ENCODE peak calls at places on chromosomes 11 and 22, in six cellular contexts. L, B, O, K, U and R are unnamed samples.

GRCh38 chr22:46809153-46809885 is 46.9 kb downstream of the TBC1D22A start:
- DNase-seq in B (no peak), K (no peak), L (no peak), O (no peak), U (no peak), R (no peak)

GRCh38 chr11:105960252-105961245 is 61.5 kb downstream of the MSANTD4 start:
- DNase-seq in L (no peak), U (peak; percentile 91), B (no peak), O (peak; percentile 58), K (peak; percentile 72), R (no peak)

GRCh38 chr11:77406396-77406795 is 67.5 kb downstream of the PAK1 start:
- DNase-seq in U (no peak), K (no peak), L (no peak), O (no peak), B (no peak), R (no peak)

GRCh38 chr11:27392715-27393114 is 29.7 kb upstream of the CCDC34 start:
- DNase-seq in U (no peak), L (peak; percentile 49), O (peak; percentile 74), B (peak; percentile 90), K (no peak), R (peak; percentile 75)

GRCh38 chr11:65436412-65437032 is 13.9 kb downstream of the NEAT1 start:
- DNase-seq in O (no peak), K (no peak), B (peak; percentile 49), U (no peak), L (no peak), R (peak; percentile 80)

GRCh38 chr11:23990346-23990745 is 506.5 kb upstream of the LUZP2 start:
- DNase-seq in K (no peak), U (no peak), L (no peak), O (no peak), B (peak; percentile 19), R (peak; percentile 29)

GRCh38 chr11:131217313-131218297 is 152.8 kb upstream of the NTM start:
- DNase-seq in B (peak; percentile 21), K (no peak), U (no peak), L (no peak), O (peak; percentile 45), R (no peak)

GRCh38 chr11:110305169-110306018 is 9.0 kb upstream of the RDX start:
- DNase-seq in U (no peak), B (no peak), K (no peak), L (no peak), O (no peak), R (no peak)

GRCh38 chr11:82462588-82462987 is 271.1 kb downstream of the FAM181B start:
- DNase-seq in U (no peak), B (no peak), O (peak; percentile 2), K (no peak), L (no peak), R (no peak)

GRCh38 chr22:50612715-50613221 is 12.2 kb downstream of the MAPK8IP2 start:
- DNase-seq in B (no peak), L (no peak), U (peak; percentile 84), K (peak; percentile 66), O (peak; percentile 48), R (no peak)

GRCh38 chr22:17729561-17729960 is 44.7 kb downstream of the BID start:
- DNase-seq in K (no peak), O (no peak), U (no peak), B (no peak), L (no peak), R (no peak)

GRCh38 chr11:131629925-131630324 is 259.5 kb downstream of the NTM start:
- DNase-seq in O (no peak), B (no peak), K (no peak), L (no peak), U (no peak), R (no peak)

GRCh38 chr11:95154514-95154913 is 64.9 kb downstream of the ENDOD1 start:
- DNase-seq in K (peak; percentile 65), O (peak; percentile 87), B (peak; percentile 19), U (peak; percentile 74), L (peak; percentile 49), R (peak; percentile 72)

GRCh38 chr11:68271023-68271780 is 571 bp downstream of the C11orf24 start:
- DNase-seq in K (peak; percentile 74), O (peak; percentile 91), U (peak; percentile 74), L (peak; percentile 53), B (peak; percentile 83), R (peak; percentile 91)

GRCh38 chr11:63476618-63477017 is 14.3 kb downstream of the PLAAT5 start:
- DNase-seq in U (no peak), O (no peak), B (no peak), L (no peak), K (no peak), R (peak; percentile 6)

GRCh38 chr11:128757886-128758612 is 64.2 kb downstream of the FLI1 start:
- DNase-seq in K (no peak), B (no peak), U (no peak), O (no peak), L (no peak), R (no peak)

GRCh38 chr11:132300283-132300682 is 929.9 kb downstream of the NTM start:
- DNase-seq in U (no peak), K (no peak), O (peak; percentile 48), B (peak; percentile 13), L (no peak), R (no peak)

GRCh38 chr11:101880208-101880607 is 34.6 kb upstream of the CEP126 start:
- DNase-seq in L (no peak), K (no peak), B (peak; percentile 79), U (no peak), O (peak; percentile 66), R (peak; percentile 62)

GRCh38 chr11:80280737-80281136 is 839.9 kb upstream of the TENM4 start:
- DNase-seq in L (no peak), B (no peak), U (no peak), K (no peak), O (no peak), R (no peak)

GRCh38 chr11:32991898-32992297 is 23.8 kb upstream of the DEPDC7 start:
- DNase-seq in U (no peak), L (no peak), O (no peak), K (no peak), B (no peak), R (no peak)

DNA sequence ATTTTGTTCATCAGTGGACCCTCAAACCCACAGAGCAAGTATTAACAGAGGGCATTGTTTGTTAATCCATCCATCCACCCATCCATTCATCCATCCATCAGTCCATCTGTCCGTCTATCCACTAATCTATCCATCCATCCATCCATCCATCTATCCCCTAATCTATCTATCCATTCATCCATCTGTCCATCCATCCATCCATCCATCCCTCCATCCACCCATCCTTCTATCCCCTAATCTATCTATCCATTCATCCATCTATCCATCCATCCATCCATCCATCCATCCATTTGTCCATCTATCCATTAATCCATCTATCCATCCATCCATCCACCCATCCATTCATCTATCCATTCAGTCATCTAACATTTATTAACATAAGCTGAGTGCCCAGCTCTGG is 307.3 kb downstream of the MIAT start:
- DNase-seq in B (no peak), U (no peak), O (no peak), L (no peak), K (no peak), R (no peak)
- H2BK15ac ChIP-seq in B (no peak overlapping the region), U (no peak overlapping the region), O (no peak overlapping the region), L (no peak overlapping the region), K (no peak overlapping the region), R (no peak overlapping the region)

GRCh38 chr22:22978637-22979036 is 91.0 kb downstream of the IGLL5 start:
- DNase-seq in K (no peak), O (no peak), U (no peak), B (no peak), L (no peak), R (no peak)
- H2BK15ac ChIP-seq in K (no peak overlapping the region), O (no peak overlapping the region), U (no peak overlapping the region), B (no peak overlapping the region), L (no peak overlapping the region), R (no peak overlapping the region)

DNA sequence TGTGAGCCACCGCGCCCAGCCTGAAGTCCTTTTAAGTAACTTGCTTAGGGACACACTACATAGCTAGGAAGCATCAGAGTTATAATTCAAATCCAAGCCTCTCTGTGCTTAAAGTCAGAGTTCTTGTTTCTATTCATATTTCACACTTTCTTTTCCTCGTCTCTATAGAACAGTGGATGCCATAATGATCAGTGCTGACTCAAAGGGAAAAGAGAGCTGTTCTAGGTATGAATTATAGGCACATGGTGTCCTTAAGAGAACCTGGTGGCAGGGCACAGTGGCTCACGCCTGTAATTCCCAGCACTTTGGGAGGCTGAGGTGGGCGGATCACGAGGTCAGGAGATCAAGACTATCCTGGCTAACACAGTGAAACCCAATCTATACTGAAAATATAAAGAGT is 400.2 kb upstream of the DDI1 start:
- DNase-seq in L (no peak), O (no peak), K (no peak), U (no peak), B (no peak), R (no peak)
- H2BK15ac ChIP-seq in L (no peak overlapping the region), O (no peak overlapping the region), K (no peak overlapping the region), U (no peak overlapping the region), B (no peak overlapping the region), R (no peak overlapping the region)

GRCh38 chr11:73969991-73970800 is 12.4 kb downstream of the UCP2 start:
- DNase-seq in O (no peak), L (no peak), B (no peak), U (no peak), K (no peak), R (no peak)
- H2BK15ac ChIP-seq in O (no peak overlapping the region), L (no peak overlapping the region), B (no peak overlapping the region), U (no peak overlapping the region), K (no peak overlapping the region), R (no peak overlapping the region)

GRCh38 chr11:73404506-73405145 is 28.4 kb downstream of the RELT start:
- DNase-seq in U (no peak), O (no peak), L (no peak), B (no peak), K (no peak), R (no peak)

GRCh38 chr11:73405146-73405510 is 28.9 kb downstream of the RELT start:
- DNase-seq in O (no peak), U (no peak), L (no peak), B (no peak), K (no peak), R (no peak)

GRCh38 chr11:73403541-73403940 is 27.3 kb downstream of the RELT start:
- DNase-seq in U (no peak), B (no peak), L (no peak), K (no peak), O (no peak), R (no peak)

GRCh38 chr11:73402834-73403185 is 26.6 kb downstream of the RELT start:
- DNase-seq in K (peak; percentile 45), B (no peak), U (no peak), L (no peak), O (peak; percentile 45), R (no peak)

DNA sequence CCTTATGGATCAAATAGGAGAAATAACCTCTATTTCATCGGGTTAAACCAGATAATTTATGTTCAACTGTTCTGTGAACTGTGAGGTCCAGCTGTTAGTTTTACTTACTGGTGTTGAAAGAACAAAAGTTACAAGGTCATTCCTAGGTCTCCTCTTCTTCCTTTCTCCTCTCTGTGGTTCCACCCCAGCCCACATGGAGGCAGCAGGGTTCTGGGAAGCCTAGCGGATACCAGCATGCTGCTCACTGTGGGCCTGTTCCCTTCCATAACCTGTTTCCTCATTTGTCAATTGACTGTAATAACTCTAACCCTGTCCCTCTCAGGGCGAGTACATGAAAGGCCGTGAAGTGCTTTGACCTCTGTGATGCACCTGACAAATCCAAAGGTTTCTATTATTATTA is 27.8 kb downstream of the RELT start:
- DNase-seq in K (peak; percentile 68), B (peak; percentile 40), O (peak; percentile 76), L (no peak), U (peak; percentile 59), R (peak; percentile 72)
- H2BK15ac ChIP-seq in K (no peak overlapping the region), B (no peak overlapping the region), O (no peak overlapping the region), L (no peak overlapping the region), U (no peak overlapping the region), R (no peak overlapping the region)

GRCh38 chr22:35111244-35111643 is 45.3 kb downstream of the ISX start:
- DNase-seq in U (no peak), O (no peak), L (no peak), B (no peak), K (no peak), R (no peak)
- H2BK15ac ChIP-seq in U (no peak overlapping the region), O (no peak overlapping the region), L (no peak overlapping the region), B (no peak overlapping the region), K (no peak overlapping the region), R (no peak overlapping the region)

GRCh38 chr11:9977554-9977953 is 313.7 kb downstream of the SWAP70 start:
- DNase-seq in U (no peak), B (no peak), K (no peak), L (no peak), O (no peak), R (no peak)
- H2BK15ac ChIP-seq in U (no peak overlapping the region), B (peak overlapping the region; percentile 64), K (no peak overlapping the region), L (no peak overlapping the region), O (peak overlapping the region; percentile 36), R (no peak overlapping the region)